ENCODE peak calls at places on chromosome 2, in four cellular contexts. M is stimulated activated CD8-positive, alpha-beta memory T cell treated with anti-CD3 and anti-CD28 coated beads, Interleukin-15, amount 100 ng/mL, for 24 hours; D is GM04503; L is amniotic epithelial cell. E is an unnamed sample.

GRCh38 chr2:72263781-72264060 is 116.1 kb upstream of the CYP26B1 start:
- DNase-seq in M (no peak), D (no peak), L (no peak), E (no peak)

GRCh38 chr2:69781321-69782248 is 39.7 kb downstream of the ANXA4 start:
- DNase-seq in M (no peak), D (no peak), L (peak), E (no peak)

GRCh38 chr2:162053066-162053807 is 20.8 kb downstream of the DPP4 start:
- DNase-seq in M (no peak), D (no peak), L (no peak), E (no peak)

GRCh38 chr2:218582085-218582484 is 13.4 kb downstream of the CNOT9 start:
- DNase-seq in M (no peak), D (no peak), L (peak), E (no peak)

GRCh38 chr2:2935445-2936149 is 442.0 kb downstream of the EIPR1 start:
- DNase-seq in M (no peak), D (no peak), L (no peak), E (no peak)

GRCh38 chr2:241852116-241852980 is 6.3 kb downstream of the PDCD1 start:
- DNase-seq in M (no peak), D (no peak), L (no peak), E (no peak)

GRCh38 chr2:569681-570080 is 107.5 kb downstream of the TMEM18 start:
- DNase-seq in M (no peak), D (no peak), L (no peak), E (no peak)

GRCh38 chr2:173983414-173983871 is 18.3 kb upstream of the SP3 start:
- DNase-seq in M (no peak), D (no peak), L (no peak), E (no peak)